ENCODE peak calls at places on chromosome 13, in nine cellular contexts. P is right lobe of liver; C is iPS DF 6.9; E is stimulated activated CD4-positive, alpha-beta T cell treated with anti-CD3 and anti-CD28 coated beads, Interleukin-1b, Interleukin-23, amount 100 ng/mL, for 1 hour; Q is amniotic epithelial cell; T is uterus; F is ACHN; H is Calu3; L is NCI-H1930. G is an unnamed sample.

GRCh38 chr13:93915269-93915809 is 564.1 kb downstream of the DCT start:
- DNase-seq in C (no peak), L (no peak), Q (peak), T (no peak), H (no peak), F (no peak), E (no peak), P (no peak), G (no peak)

GRCh38 chr13:89627991-89628390 is 1719.5 kb upstream of the MIR17HG start:
- DNase-seq in H (no peak), C (no peak), P (no peak), L (no peak), E (no peak), Q (peak), F (no peak), T (no peak), G (no peak)

GRCh38 chr13:25375727-25376358 is 4.1 kb downstream of the ATP8A2 start:
- DNase-seq in Q (peak), P (no peak), L (no peak), C (no peak), T (no peak), F (peak), H (peak), E (no peak), G (no peak)

GRCh38 chr13:98810746-98811145 is 58.3 kb upstream of the SLC15A1 start:
- DNase-seq in C (no peak), L (no peak), T (no peak), E (no peak), F (no peak), H (no peak), P (no peak), Q (peak), G (no peak)

GRCh38 chr13:75255653-75256052 is 226.3 kb downstream of the TBC1D4 start:
- DNase-seq in H (no peak), Q (peak), F (no peak), T (no peak), C (no peak), L (no peak), E (no peak), P (no peak), G (no peak)

GRCh38 chr13:66794340-66795031 is 435.6 kb downstream of the PCDH9 start:
- DNase-seq in E (no peak), H (no peak), L (no peak), F (no peak), Q (no peak), P (no peak), C (no peak), T (no peak), G (no peak)

GRCh38 chr13:76992548-76993001 is 694 bp downstream of the CLN5 start:
- DNase-seq in L (no peak), F (peak), C (no peak), P (peak), H (no peak), T (peak), Q (peak), E (no peak), G (peak)

GRCh38 chr13:73259061-73259908 is 200.5 kb downstream of the KLF5 start:
- DNase-seq in L (no peak), P (no peak), Q (peak), F (no peak), C (no peak), T (peak), H (no peak), E (no peak), G (no peak)

GRCh38 chr13:34730966-34731365 is 211.1 kb upstream of the NBEA start:
- DNase-seq in P (no peak), T (no peak), E (no peak), Q (no peak), L (no peak), C (no peak), F (no peak), H (no peak), G (no peak)

GRCh38 chr13:27080018-27080948 is 91.3 kb downstream of the USP12 start:
- DNase-seq in H (no peak), T (no peak), L (no peak), E (no peak), C (no peak), Q (no peak), P (no peak), F (peak), G (no peak)

GRCh38 chr13:107028751-107029150 is 460.8 kb upstream of the ARGLU1 start:
- DNase-seq in E (no peak), F (no peak), P (no peak), C (no peak), H (no peak), Q (no peak), T (no peak), L (no peak), G (no peak)

GRCh38 chr13:33940898-33941297 is 122.9 kb downstream of the RFC3 start:
- DNase-seq in P (no peak), L (no peak), T (no peak), H (no peak), Q (peak), F (no peak), E (no peak), C (no peak), G (no peak)

GRCh38 chr13:91123456-91124127 is 223.9 kb upstream of the MIR17HG start:
- DNase-seq in C (peak), P (no peak), E (no peak), L (no peak), H (no peak), F (no peak), T (no peak), Q (peak), G (no peak)

GRCh38 chr13:33123066-33123940 is 107.1 kb downstream of the KL start:
- DNase-seq in E (no peak), P (no peak), H (no peak), C (no peak), F (no peak), T (no peak), Q (peak), L (no peak), G (no peak)

GRCh38 chr13:32075150-32075851 is 43.7 kb downstream of the FRY start:
- DNase-seq in P (no peak), L (no peak), E (no peak), C (no peak), F (no peak), Q (no peak), T (no peak), H (no peak), G (no peak)

GRCh38 chr13:112647256-112647655 is 42.6 kb upstream of the ATP11A start:
- DNase-seq in C (no peak), E (no peak), P (no peak), T (peak), L (no peak), H (no peak), Q (no peak), F (no peak), G (peak)

GRCh38 chr13:27088619-27089018 is 83.0 kb downstream of the USP12 start:
- DNase-seq in E (no peak), H (no peak), Q (no peak), L (no peak), C (no peak), T (no peak), P (no peak), F (no peak), G (no peak)

GRCh38 chr13:85864963-85865530 is 65.8 kb upstream of the SLITRK6 start:
- DNase-seq in F (peak), L (no peak), H (peak), C (peak), Q (no peak), E (no peak), T (no peak), P (no peak), G (no peak)

GRCh38 chr13:25980255-25980654 is 71.6 kb downstream of the SHISA2 start:
- DNase-seq in Q (peak), F (peak), E (no peak), C (peak), H (peak), P (no peak), T (no peak), L (peak), G (no peak)

GRCh38 chr13:38763446-38764381 is 76.8 kb downstream of the FREM2 start:
- DNase-seq in L (no peak), F (peak), C (peak), H (peak), Q (peak), P (no peak), T (no peak), E (no peak), G (no peak)

GRCh38 chr13:103515410-103515809 is 449.2 kb upstream of the SLC10A2 start:
- DNase-seq in C (no peak), F (no peak), H (no peak), Q (no peak), L (no peak), E (no peak), P (no peak), T (no peak), G (no peak)

GRCh38 chr13:34867590-34867989 is 74.5 kb upstream of the NBEA start:
- DNase-seq in F (peak), L (no peak), T (no peak), E (no peak), P (no peak), H (no peak), C (no peak), Q (peak), G (no peak)

GRCh38 chr13:41365636-41366035 is 54.6 kb downstream of the NAA16 start:
- DNase-seq in T (no peak), F (no peak), P (no peak), Q (peak), L (no peak), H (no peak), E (no peak), C (no peak), G (no peak)

GRCh38 chr13:88246239-88246638 is 575.1 kb downstream of the SLITRK5 start:
- DNase-seq in T (no peak), C (no peak), L (no peak), E (no peak), Q (no peak), H (no peak), F (no peak), P (no peak), G (no peak)

GRCh38 chr13:18236528-18236815 is 945.2 kb downstream of the TUBA3C start:
- DNase-seq in E (no peak), F (no peak), L (no peak), H (no peak), Q (no peak), P (no peak), C (no peak), T (no peak), G (no peak)

GRCh38 chr13:42396901-42397670 is 125.1 kb downstream of the AKAP11 start:
- DNase-seq in C (no peak), P (no peak), L (no peak), H (no peak), F (no peak), E (no peak), Q (no peak), T (no peak), G (no peak)

GRCh38 chr13:27660511-27660910 is 38.8 kb downstream of the POLR1D start:
- DNase-seq in P (no peak), H (no peak), E (no peak), T (no peak), L (no peak), C (no peak), Q (no peak), F (no peak), G (no peak)

GRCh38 chr13:40146586-40147240 is 491.3 kb downstream of the COG6 start:
- DNase-seq in C (no peak), T (no peak), Q (peak), E (no peak), H (no peak), P (no peak), L (no peak), F (no peak), G (no peak)

GRCh38 chr13:30143671-30144400 is 163.5 kb downstream of the KATNAL1 start:
- DNase-seq in L (no peak), P (no peak), F (no peak), Q (peak), C (no peak), H (no peak), E (no peak), T (no peak), G (no peak)

GRCh38 chr13:25377244-25377962 is 5.6 kb downstream of the ATP8A2 start:
- DNase-seq in T (no peak), L (no peak), P (no peak), C (no peak), E (no peak), F (no peak), H (no peak), Q (no peak), G (no peak)

GRCh38 chr13:32125746-32126145 is 94.2 kb downstream of the FRY start:
- DNase-seq in T (no peak), Q (peak), P (no peak), E (no peak), H (no peak), F (no peak), L (no peak), C (no peak), G (no peak)

GRCh38 chr13:102234618-102235017 is 167.2 kb downstream of the FGF14 start:
- DNase-seq in E (no peak), F (no peak), P (no peak), T (no peak), C (no peak), H (no peak), Q (peak), L (no peak), G (no peak)

GRCh38 chr13:39410089-39410901 is 192.7 kb downstream of the LHFPL6 start:
- DNase-seq in H (no peak), T (no peak), F (no peak), P (no peak), L (no peak), E (no peak), Q (peak), C (no peak), G (no peak)

GRCh38 chr13:94327318-94327717 is 152.2 kb downstream of the DCT start:
- DNase-seq in C (no peak), P (no peak), H (no peak), F (no peak), L (no peak), Q (no peak), E (no peak), T (no peak), G (no peak)

GRCh38 chr13:113329656-113330312 is 32.7 kb downstream of the LAMP1 start:
- DNase-seq in E (no peak), P (no peak), Q (no peak), L (no peak), T (no peak), F (no peak), C (no peak), H (no peak), G (no peak)

GRCh38 chr13:62280590-62280989 is 864.9 kb upstream of the PCDH20 start:
- DNase-seq in F (no peak), P (no peak), Q (no peak), L (no peak), E (no peak), C (no peak), T (no peak), H (no peak), G (no peak)

GRCh38 chr13:20473139-20473538 is 52.5 kb downstream of the CRYL1 start:
- DNase-seq in L (no peak), P (no peak), E (no peak), Q (peak), C (no peak), H (no peak), T (no peak), F (no peak), G (no peak)

GRCh38 chr13:40519637-40520036 is 146.8 kb downstream of the FOXO1 start:
- DNase-seq in T (no peak), C (no peak), Q (no peak), F (no peak), L (no peak), H (no peak), E (no peak), P (peak), G (no peak)